ENCODE peak calls at places on chromosomes 16 and 17, in six cellular contexts. One of them, this sample, is unnamed.

GRCh38 chr17:58184308-58184985 is 8.1 kb upstream of the EPX start:
- DNase-seq in SK-N-SH: peak; percentile 24
- DNase-seq in lower lobe of right lung: no peak
- DNase-seq in brain microvascular endothelial cell: peak; percentile 18
- DNase-seq in tibial artery: no peak
- DNase-seq in uterus: no peak
- DNase-seq in this sample: no peak

GRCh38 chr16:53952215-53953208 is 248.6 kb downstream of the FTO start:
- DNase-seq in tibial artery: no peak
- DNase-seq in lower lobe of right lung: no peak
- DNase-seq in SK-N-SH: no peak
- DNase-seq in uterus: no peak
- DNase-seq in brain microvascular endothelial cell: no peak
- DNase-seq in this sample: no peak

GRCh38 chr16:4410335-4411075 is 5.9 kb downstream of the CORO7 start:
- DNase-seq in SK-N-SH: peak; percentile 76
- DNase-seq in tibial artery: peak; percentile 47
- DNase-seq in uterus: no peak
- DNase-seq in lower lobe of right lung: peak; percentile 51
- DNase-seq in brain microvascular endothelial cell: peak; percentile 67
- DNase-seq in this sample: no peak

GRCh38 chr16:12573730-12574383 is 229.8 kb downstream of the CPPED1 start:
- DNase-seq in uterus: no peak
- DNase-seq in tibial artery: peak; percentile 61
- DNase-seq in lower lobe of right lung: peak; percentile 62
- DNase-seq in SK-N-SH: peak; percentile 82
- DNase-seq in brain microvascular endothelial cell: peak; percentile 47
- DNase-seq in this sample: no peak

GRCh38 chr17:8865811-8866210 is 1.7 kb downstream of the PIK3R6 start:
- DNase-seq in lower lobe of right lung: no peak
- DNase-seq in tibial artery: peak; percentile 44
- DNase-seq in SK-N-SH: no peak
- DNase-seq in brain microvascular endothelial cell: no peak
- DNase-seq in uterus: no peak
- DNase-seq in this sample: no peak

GRCh38 chr17:17058304-17058703 is 16.0 kb downstream of the MPRIP start:
- DNase-seq in SK-N-SH: no peak
- DNase-seq in uterus: peak; percentile 12
- DNase-seq in tibial artery: peak; percentile 62
- DNase-seq in lower lobe of right lung: no peak
- DNase-seq in brain microvascular endothelial cell: no peak
- DNase-seq in this sample: no peak

GRCh38 chr17:81366648-81367047 is 28.6 kb upstream of the BAHCC1 start:
- DNase-seq in uterus: no peak
- DNase-seq in lower lobe of right lung: no peak
- DNase-seq in tibial artery: no peak
- DNase-seq in brain microvascular endothelial cell: no peak
- DNase-seq in SK-N-SH: no peak
- DNase-seq in this sample: no peak

GRCh38 chr16:84366208-84366607 is 2.1 kb upstream of the ATP2C2 start:
- DNase-seq in brain microvascular endothelial cell: no peak
- DNase-seq in lower lobe of right lung: no peak
- DNase-seq in SK-N-SH: no peak
- DNase-seq in tibial artery: no peak
- DNase-seq in uterus: no peak
- DNase-seq in this sample: no peak

GRCh38 chr17:50559674-50560184 is 786 bp upstream of the CACNA1G start:
- DNase-seq in SK-N-SH: peak; percentile 82
- DNase-seq in uterus: peak; percentile 79
- DNase-seq in lower lobe of right lung: peak; percentile 68
- DNase-seq in brain microvascular endothelial cell: no peak
- DNase-seq in tibial artery: peak; percentile 83
- DNase-seq in this sample: no peak

GRCh38 chr17:71085238-71086033 is 916.1 kb downstream of the KCNJ2 start:
- DNase-seq in uterus: no peak
- DNase-seq in tibial artery: no peak
- DNase-seq in brain microvascular endothelial cell: no peak
- DNase-seq in lower lobe of right lung: no peak
- DNase-seq in SK-N-SH: peak; percentile 30
- DNase-seq in this sample: no peak

GRCh38 chr16:29903579-29903978 is 3.3 kb downstream of the ASPHD1 start:
- DNase-seq in SK-N-SH: no peak
- DNase-seq in brain microvascular endothelial cell: no peak
- DNase-seq in uterus: no peak
- DNase-seq in tibial artery: no peak
- DNase-seq in lower lobe of right lung: no peak
- DNase-seq in this sample: no peak

GRCh38 chr17:44959821-44960523 is 8.1 kb downstream of the C1QL1 start:
- DNase-seq in brain microvascular endothelial cell: no peak
- DNase-seq in SK-N-SH: peak; percentile 25
- DNase-seq in lower lobe of right lung: no peak
- DNase-seq in uterus: no peak
- DNase-seq in tibial artery: no peak
- DNase-seq in this sample: no peak

GRCh38 chr16:88306860-88307545 is 75.8 kb upstream of the ZNF469 start:
- DNase-seq in SK-N-SH: no peak
- DNase-seq in lower lobe of right lung: no peak
- DNase-seq in brain microvascular endothelial cell: peak; percentile 96
- DNase-seq in uterus: no peak
- DNase-seq in tibial artery: no peak
- DNase-seq in this sample: peak; percentile 86

GRCh38 chr17:71821512-71821911 is 299.3 kb upstream of the SOX9 start:
- DNase-seq in SK-N-SH: no peak
- DNase-seq in lower lobe of right lung: no peak
- DNase-seq in uterus: no peak
- DNase-seq in tibial artery: no peak
- DNase-seq in brain microvascular endothelial cell: no peak
- DNase-seq in this sample: no peak

GRCh38 chr16:19094542-19095365 is 19.0 kb upstream of the ITPRIPL2 start:
- DNase-seq in brain microvascular endothelial cell: no peak
- DNase-seq in SK-N-SH: no peak
- DNase-seq in tibial artery: peak; percentile 29
- DNase-seq in lower lobe of right lung: no peak
- DNase-seq in uterus: no peak
- DNase-seq in this sample: no peak

DNA sequence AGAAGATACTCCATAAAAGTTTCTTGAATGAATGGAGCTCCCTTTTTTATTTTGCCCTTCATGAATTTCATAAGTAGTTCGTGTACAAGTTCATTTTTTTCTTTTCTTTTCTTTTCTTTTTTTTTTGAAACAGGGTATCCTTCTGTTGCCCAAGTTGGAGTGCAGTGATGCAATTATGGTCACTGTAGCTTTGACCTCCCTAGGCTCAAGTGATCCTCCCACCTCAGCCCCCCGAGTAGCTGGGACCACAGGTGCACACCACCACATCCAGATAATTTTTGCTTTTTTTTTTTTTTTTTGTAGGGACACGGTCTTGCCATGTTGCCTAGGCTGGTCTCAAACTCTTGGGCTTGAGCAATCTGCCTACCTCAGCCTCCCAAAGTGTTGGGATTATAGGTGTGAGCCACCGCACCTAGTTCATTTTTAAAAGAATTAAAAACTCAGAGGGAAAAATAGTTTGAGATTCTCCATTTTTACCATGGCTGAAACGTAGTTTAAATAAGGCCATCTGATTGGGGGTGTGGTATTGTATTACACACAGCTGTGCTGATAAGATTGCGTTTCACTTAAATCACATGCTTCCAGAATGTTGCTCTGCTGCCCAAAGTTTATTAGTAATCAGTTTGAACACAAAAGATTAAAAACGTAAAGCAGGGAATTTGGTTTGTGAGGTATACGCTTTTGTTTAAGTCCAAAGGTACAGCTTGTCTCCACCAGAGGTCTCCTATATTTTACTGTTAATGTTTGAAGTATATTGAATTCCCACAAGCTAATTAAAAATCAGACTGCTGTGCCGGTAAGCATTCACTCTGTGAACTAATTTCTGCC is 154.1 kb downstream of the SOCS1 start:
- DNase-seq in uterus: no peak
- DNase-seq in SK-N-SH: no peak
- DNase-seq in tibial artery: no peak
- DNase-seq in brain microvascular endothelial cell: peak; percentile 59
- DNase-seq in lower lobe of right lung: no peak
- DNase-seq in this sample: no peak
- TF ChIP-seq CTCF in uterus: no peak
- TF ChIP-seq CTCF in SK-N-SH: peak; percentile 24
- TF ChIP-seq CTCF in tibial artery: no peak
- TF ChIP-seq CTCF in brain microvascular endothelial cell: peak; percentile 19
- TF ChIP-seq CTCF in lower lobe of right lung: no peak
- TF ChIP-seq CTCF in this sample: no peak

DNA sequence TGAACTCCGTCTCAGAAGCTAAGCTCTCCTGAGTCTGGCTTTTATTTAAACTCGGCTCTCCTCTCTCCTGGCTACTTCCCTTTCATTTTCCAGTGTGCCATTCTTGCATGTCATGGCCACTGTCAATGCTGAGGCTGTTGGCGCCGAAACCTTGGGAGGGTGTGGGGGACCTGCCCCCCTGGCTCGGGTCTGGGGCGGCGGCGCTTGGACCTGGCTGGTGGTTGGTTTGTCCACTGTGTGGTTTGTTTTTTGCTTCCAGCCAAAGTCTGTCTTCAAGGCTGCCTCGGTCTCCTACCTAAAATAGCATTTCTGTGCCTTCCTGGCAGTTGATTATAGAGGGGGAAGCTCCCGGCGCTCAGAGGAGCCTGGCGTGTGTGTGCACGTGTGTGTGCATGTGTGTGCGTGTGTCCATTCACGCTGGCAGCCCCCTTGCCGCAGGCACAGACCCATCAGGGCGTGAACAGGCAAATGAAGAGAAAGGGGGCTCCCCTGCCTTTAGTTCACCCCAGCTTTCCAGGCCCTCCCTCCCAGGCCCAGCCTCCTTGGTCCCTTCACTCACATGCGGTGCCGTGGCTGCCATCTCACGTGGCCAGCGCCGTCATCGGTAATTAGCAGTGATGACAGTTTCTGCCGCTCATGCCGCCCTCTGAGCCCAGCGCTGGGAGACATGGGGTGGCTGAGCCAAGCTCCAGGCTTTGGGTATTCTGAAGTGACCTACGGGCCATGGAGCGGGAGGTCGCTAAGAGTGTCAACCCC is 179.9 kb downstream of the SEC14L1 start:
- DNase-seq in tibial artery: peak; percentile 89
- DNase-seq in brain microvascular endothelial cell: no peak
- DNase-seq in lower lobe of right lung: no peak
- DNase-seq in uterus: peak; percentile 66
- DNase-seq in SK-N-SH: peak; percentile 37
- DNase-seq in this sample: no peak
- H3K4me3 ChIP-seq in tibial artery: peak overlapping the region; percentile 58
- H3K4me3 ChIP-seq in brain microvascular endothelial cell: peak overlapping the region; percentile 82
- H3K4me3 ChIP-seq in lower lobe of right lung: peak overlapping the region; percentile 61
- H3K4me3 ChIP-seq in uterus: peak overlapping the region; percentile 38
- H3K4me3 ChIP-seq in SK-N-SH: peak overlapping the region; percentile 53
- H3K4me3 ChIP-seq in this sample: peak overlapping the region; percentile 94

GRCh38 chr16:78396046-78396445 is 296.6 kb downstream of the WWOX start:
- DNase-seq in lower lobe of right lung: no peak
- DNase-seq in uterus: no peak
- DNase-seq in SK-N-SH: peak; percentile 4
- DNase-seq in brain microvascular endothelial cell: no peak
- DNase-seq in tibial artery: no peak
- DNase-seq in this sample: no peak
- TF ChIP-seq CTCF in lower lobe of right lung: peak; percentile 12
- TF ChIP-seq CTCF in uterus: no peak
- TF ChIP-seq CTCF in SK-N-SH: peak; percentile 57
- TF ChIP-seq CTCF in brain microvascular endothelial cell: peak; percentile 2
- TF ChIP-seq CTCF in tibial artery: no peak
- TF ChIP-seq CTCF in this sample: no peak

GRCh38 chr17:56678249-56679144 is 85.0 kb downstream of the NOG start:
- DNase-seq in tibial artery: no peak
- DNase-seq in SK-N-SH: peak; percentile 58
- DNase-seq in brain microvascular endothelial cell: no peak
- DNase-seq in uterus: no peak
- DNase-seq in lower lobe of right lung: no peak
- DNase-seq in this sample: no peak
- H3K4me3 ChIP-seq in tibial artery: peak overlapping the region; percentile 4
- H3K4me3 ChIP-seq in SK-N-SH: peak overlapping the region; percentile 27
- H3K4me3 ChIP-seq in brain microvascular endothelial cell: peak overlapping the region; percentile 42
- H3K4me3 ChIP-seq in uterus: peak overlapping the region; percentile 2
- H3K4me3 ChIP-seq in lower lobe of right lung: peak overlapping the region; percentile 25
- H3K4me3 ChIP-seq in this sample: peak overlapping the region; percentile 10

DNA sequence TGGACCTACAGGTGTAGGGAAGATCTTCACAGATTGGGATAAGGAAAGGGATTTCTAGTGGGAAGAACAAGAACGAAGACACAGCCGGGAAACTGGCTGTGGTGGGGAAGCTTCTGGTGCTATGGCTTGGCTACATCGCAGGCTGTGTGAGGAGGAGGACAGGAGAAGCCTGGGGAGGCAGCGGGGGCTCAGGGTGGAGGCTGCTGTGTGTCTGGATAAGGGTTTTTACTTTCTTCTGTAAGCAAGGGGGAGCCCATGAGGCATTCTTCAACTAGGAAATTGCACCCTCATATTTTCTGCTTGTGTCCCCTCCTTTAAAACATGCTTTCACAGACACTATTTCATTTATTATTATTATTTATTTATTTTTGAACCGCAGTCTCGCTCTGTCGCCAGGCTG is 2.9 kb upstream of the RHBDF2 start:
- DNase-seq in SK-N-SH: no peak
- DNase-seq in uterus: no peak
- DNase-seq in brain microvascular endothelial cell: no peak
- DNase-seq in tibial artery: no peak
- DNase-seq in lower lobe of right lung: no peak
- DNase-seq in this sample: no peak
- TF ChIP-seq CTCF in SK-N-SH: peak; percentile 28
- TF ChIP-seq CTCF in uterus: no peak
- TF ChIP-seq CTCF in brain microvascular endothelial cell: no peak
- TF ChIP-seq CTCF in tibial artery: no peak
- TF ChIP-seq CTCF in lower lobe of right lung: no peak
- TF ChIP-seq CTCF in this sample: no peak

DNA sequence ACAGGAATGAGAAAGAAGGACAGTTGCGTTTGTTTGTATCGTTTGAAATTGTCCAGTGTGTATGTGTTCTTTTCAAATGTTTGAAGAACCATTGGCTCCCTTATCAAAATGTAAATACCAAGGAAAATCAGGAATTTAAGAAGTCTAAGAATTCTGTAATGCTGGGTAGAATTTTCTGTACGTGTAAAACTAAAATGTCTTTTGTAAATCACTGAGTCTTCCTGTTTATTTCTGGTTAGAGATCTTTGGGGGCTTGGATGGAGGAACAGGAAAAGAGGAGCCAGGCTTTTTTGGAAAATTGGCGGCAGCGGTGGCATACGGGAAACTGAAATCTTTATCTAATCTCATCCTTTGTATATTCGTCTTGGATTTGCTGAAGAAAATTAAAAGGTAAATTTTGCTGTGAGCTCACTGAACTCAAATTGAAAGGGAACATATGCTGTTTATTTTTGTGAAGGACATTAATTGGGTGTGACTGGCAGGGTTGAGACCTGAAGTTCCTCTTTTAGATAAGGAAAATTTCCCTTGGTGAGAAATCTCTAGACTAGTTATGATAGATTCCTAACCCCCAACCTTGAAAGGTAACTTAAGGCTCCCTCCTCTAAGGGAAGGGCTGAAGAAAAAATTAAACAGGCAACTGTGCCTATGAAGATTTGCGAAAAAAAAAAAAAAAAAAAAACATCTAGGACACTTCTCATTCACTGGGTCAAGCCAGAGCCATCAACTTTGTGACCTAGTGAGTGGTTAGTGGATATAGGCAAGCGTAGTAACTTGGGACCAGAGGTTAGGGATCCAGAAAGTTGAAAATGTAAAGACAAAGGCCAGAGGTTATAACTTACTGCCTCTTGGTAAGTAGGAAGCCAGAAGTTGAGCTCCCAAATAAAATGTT is 10.8 kb downstream of the TAT start:
- DNase-seq in uterus: no peak
- DNase-seq in tibial artery: no peak
- DNase-seq in brain microvascular endothelial cell: no peak
- DNase-seq in SK-N-SH: no peak
- DNase-seq in lower lobe of right lung: no peak
- DNase-seq in this sample: no peak
- H3K4me3 ChIP-seq in uterus: no peak overlapping the region
- H3K4me3 ChIP-seq in tibial artery: no peak overlapping the region
- H3K4me3 ChIP-seq in brain microvascular endothelial cell: no peak overlapping the region
- H3K4me3 ChIP-seq in SK-N-SH: peak overlapping the region; percentile 78
- H3K4me3 ChIP-seq in lower lobe of right lung: peak overlapping the region; percentile 67
- H3K4me3 ChIP-seq in this sample: no peak overlapping the region

This sample was measured in AG09309.